ENCODE peak calls at places on chromosomes 6 and 20, in ten cellular contexts. Q is coronary artery; Z is anterior cingulate cortex; G is H54; E is stimulated activated CD4-positive, alpha-beta T cell treated with anti-CD3 and anti-CD28 coated beads, Interleukin-4, amount 100 ng/mL, for 24 hours; O is activated CD4-positive, alpha-beta T cell treated with anti-CD3 and anti-CD28 coated beads, Interleukin-2, amount 10 ng/mL, durations not matched to agents 7 days and 5 days; D is SHP77 treated with DMSO at 0.1 percent for 48 hours; Y is B cell; L is GM23248; T is HT1080. I is an unnamed sample.
A peak's percentile ranks its signal among the peaks of the same experiment; 100 is the strongest.

GRCh38 chr6:12637960-12638641 is 78.5 kb upstream of the PHACTR1 start:
- DNase-seq in Q (no peak), Z (no peak), G (peak; percentile 15), E (peak; percentile 39), O (peak; percentile 32), D (no peak), Y (no peak), L (peak; percentile 88), T (peak; percentile 88), I (peak; percentile 42)

GRCh38 chr6:170292778-170293164 is 1.9 kb upstream of the DLL1 start:
- DNase-seq in Q (no peak), Z (no peak), G (peak; percentile 30), E (no peak), O (no peak), D (no peak), Y (no peak), L (peak; percentile 49), T (no peak), I (no peak)

GRCh38 chr6:47034919-47035318 is 7.2 kb downstream of the ADGRF1 start:
- DNase-seq in Q (no peak), Z (no peak), G (peak; percentile 9), E (no peak), O (no peak), D (peak; percentile 79), Y (no peak), L (peak; percentile 27), T (peak; percentile 99), I (no peak)

GRCh38 chr20:13325033-13325432 is 104.0 kb downstream of the ISM1 start:
- DNase-seq in Q (no peak), Z (no peak), G (no peak), E (no peak), O (no peak), D (no peak), Y (no peak), L (peak; percentile 55), T (peak; percentile 32), I (no peak)

GRCh38 chr6:143555071-143555492 is 43.6 kb upstream of the FUCA2 start:
- DNase-seq in Q (no peak), Z (no peak), G (no peak), E (no peak), O (no peak), D (no peak), Y (no peak), L (no peak), T (no peak), I (no peak)

GRCh38 chr6:43742285-43742684 is 27.7 kb upstream of the VEGFA start:
- DNase-seq in Q (peak; percentile 33), Z (no peak), G (no peak), E (no peak), O (no peak), D (no peak), Y (no peak), L (no peak), T (no peak), I (no peak)

GRCh38 chr6:131460603-131460995 is 112.4 kb upstream of the ARG1 start:
- DNase-seq in Q (no peak), Z (no peak), G (no peak), E (no peak), O (no peak), D (no peak), Y (no peak), L (peak; percentile 13), T (no peak), I (no peak)

GRCh38 chr20:38877483-38877882 is 48.7 kb upstream of the FAM83D start:
- DNase-seq in Q (no peak), Z (no peak), G (no peak), E (no peak), O (no peak), D (no peak), Y (no peak), L (no peak), T (no peak), I (no peak)

GRCh38 chr6:12679291-12679690 is 37.3 kb upstream of the PHACTR1 start:
- DNase-seq in Q (no peak), Z (no peak), G (no peak), E (no peak), O (no peak), D (no peak), Y (no peak), L (no peak), T (no peak), I (no peak)

GRCh38 chr20:47660602-47660905 is 124.7 kb downstream of the SULF2 start:
- DNase-seq in Q (no peak), Z (no peak), G (no peak), E (no peak), O (no peak), D (no peak), Y (no peak), L (no peak), T (no peak), I (no peak)

GRCh38 chr6:167754691-167755090 is 72.0 kb upstream of the AFDN start:
- DNase-seq in Q (no peak), Z (no peak), G (no peak), E (no peak), O (no peak), D (no peak), Y (no peak), L (no peak), T (no peak), I (no peak)

I was measured in KG1.